ENCODE peak calls at places on chromosomes 12 and 14, in nine cellular contexts. A, M, U, J, Z, W, F, S and K are unnamed samples.

GRCh38 chr14:77868552-77869300 is 68.8 kb downstream of the ADCK1 start:
- DNase-seq in A (no peak), M (no peak), U (no peak), J (no peak), Z (peak; percentile 63), W (no peak), F (no peak), S (no peak), K (no peak)

GRCh38 chr14:73770977-73771847 is 57.0 kb upstream of the PNMA1 start:
- DNase-seq in A (no peak), M (no peak), U (no peak), J (no peak), Z (no peak), W (no peak), F (no peak), S (no peak), K (no peak)

GRCh38 chr12:124419292-124420040 is 124.6 kb downstream of the RFLNA start:
- DNase-seq in A (no peak), M (no peak), U (no peak), J (peak; percentile 37), Z (no peak), W (no peak), F (no peak), S (no peak), K (no peak)

GRCh38 chr14:105859717-105860614 is 333.6 kb downstream of the TMEM121 start:
- DNase-seq in A (no peak), M (peak; percentile 38), U (peak; percentile 15), J (no peak), Z (no peak), W (no peak), F (no peak), S (no peak), K (no peak)

GRCh38 chr14:83777516-83777915 is 1752.4 kb upstream of the FLRT2 start:
- DNase-seq in A (no peak), M (no peak), U (no peak), J (peak; percentile 9), Z (no peak), W (no peak), F (no peak), S (no peak), K (no peak)

GRCh38 chr14:67704484-67705089 is 2.9 kb downstream of the RDH12 start:
- DNase-seq in A (no peak), M (no peak), U (no peak), J (peak; percentile 37), Z (peak; percentile 65), W (peak; percentile 35), F (peak; percentile 63), S (peak; percentile 51), K (peak; percentile 93)

GRCh38 chr12:48122065-48122834 is 3.1 kb downstream of the PFKM start:
- DNase-seq in A (no peak), M (no peak), U (no peak), J (no peak), Z (no peak), W (no peak), F (no peak), S (no peak), K (no peak)

GRCh38 chr14:22602853-22603252 is 4.8 kb downstream of the ABHD4 start:
- DNase-seq in A (no peak), M (no peak), U (no peak), J (peak; percentile 20), Z (no peak), W (no peak), F (no peak), S (no peak), K (no peak)

GRCh38 chr14:84250863-84251262 is 1279.1 kb upstream of the FLRT2 start:
- DNase-seq in A (no peak), M (no peak), U (no peak), J (no peak), Z (peak; percentile 0), W (no peak), F (no peak), S (no peak), K (no peak)

GRCh38 chr12:67879937-67880336 is 109.3 kb upstream of the IFNG-AS1 start:
- DNase-seq in A (no peak), M (no peak), U (no peak), J (no peak), Z (no peak), W (no peak), F (no peak), S (no peak), K (no peak)

GRCh38 chr12:131985145-131985875 is 35.6 kb downstream of the EP400 start:
- DNase-seq in A (no peak), M (no peak), U (no peak), J (no peak), Z (no peak), W (no peak), F (no peak), S (no peak), K (no peak)

GRCh38 chr14:68542346-68542745 is 250.5 kb downstream of the ZFP36L1 start:
- DNase-seq in A (no peak), M (no peak), U (no peak), J (no peak), Z (no peak), W (no peak), F (no peak), S (no peak), K (no peak)

GRCh38 chr12:28882444-28882843 is 266.6 kb upstream of the FAR2 start:
- DNase-seq in A (no peak), M (no peak), U (no peak), J (peak; percentile 61), Z (no peak), W (no peak), F (no peak), S (no peak), K (no peak)

GRCh38 chr12:12839886-12840285 is 26.7 kb downstream of the DDX47 start:
- DNase-seq in A (peak; percentile 84), M (peak; percentile 73), U (no peak), J (peak; percentile 76), Z (peak; percentile 88), W (peak; percentile 40), F (peak; percentile 37), S (no peak), K (peak; percentile 87)

GRCh38 chr12:56477521-56478225 is 9.3 kb downstream of the SPRYD4 start:
- DNase-seq in A (no peak), M (no peak), U (no peak), J (no peak), Z (no peak), W (no peak), F (no peak), S (no peak), K (no peak)

GRCh38 chr12:51028811-51029146 is 2.6 kb upstream of the SLC11A2 start:
- DNase-seq in A (no peak), M (no peak), U (no peak), J (no peak), Z (peak; percentile 83), W (no peak), F (no peak), S (no peak), K (no peak)

GRCh38 chr12:10135126-10135525 is 5.1 kb upstream of the CLEC7A start:
- DNase-seq in A (no peak), M (no peak), U (no peak), J (no peak), Z (no peak), W (no peak), F (no peak), S (no peak), K (no peak)

GRCh38 chr12:121036810-121037326 is 2.2 kb downstream of the OASL start:
- DNase-seq in A (no peak), M (no peak), U (no peak), J (peak; percentile 61), Z (peak; percentile 81), W (no peak), F (no peak), S (no peak), K (peak; percentile 75)

GRCh38 chr12:115507951-115508722 is 769.4 kb downstream of the MED13L start:
- DNase-seq in A (no peak), M (no peak), U (no peak), J (no peak), Z (no peak), W (no peak), F (no peak), S (no peak), K (no peak)

GRCh38 chr12:75936525-75937450 is 94.8 kb downstream of the PHLDA1 start:
- DNase-seq in A (no peak), M (no peak), U (no peak), J (no peak), Z (no peak), W (no peak), F (no peak), S (no peak), K (no peak)

GRCh38 chr12:64387201-64387816 is 3.2 kb downstream of the C12orf56 start:
- DNase-seq in A (no peak), M (no peak), U (no peak), J (no peak), Z (peak; percentile 45), W (no peak), F (no peak), S (no peak), K (no peak)

GRCh38 chr12:6998708-6999451 is 19.4 kb downstream of the LPCAT3 start:
- DNase-seq in A (no peak), M (no peak), U (no peak), J (no peak), Z (peak; percentile 79), W (no peak), F (no peak), S (no peak), K (no peak)

GRCh38 chr14:58299665-58300202 is 1.4 kb downstream of the ARID4A start:
- DNase-seq in A (no peak), M (no peak), U (no peak), J (no peak), Z (no peak), W (no peak), F (no peak), S (no peak), K (no peak)

GRCh38 chr14:25833341-25834121 is 764.3 kb downstream of the NOVA1 start:
- DNase-seq in A (no peak), M (no peak), U (no peak), J (peak; percentile 7), Z (peak; percentile 87), W (peak; percentile 50), F (peak; percentile 56), S (no peak), K (no peak)

GRCh38 chr14:91898256-91898843 is 31.0 kb upstream of the TC2N start:
- DNase-seq in A (no peak), M (no peak), U (no peak), J (no peak), Z (peak; percentile 49), W (no peak), F (no peak), S (no peak), K (no peak)

GRCh38 chr12:112674539-112674938 is 117.0 kb upstream of the RPH3A start:
- DNase-seq in A (no peak), M (no peak), U (no peak), J (no peak), Z (no peak), W (no peak), F (no peak), S (no peak), K (no peak)

GRCh38 chr12:52335598-52336262 is 14.5 kb upstream of the KRT83 start:
- DNase-seq in A (no peak), M (no peak), U (no peak), J (no peak), Z (no peak), W (no peak), F (no peak), S (no peak), K (no peak)

GRCh38 chr12:52280796-52281560 is 6.5 kb downstream of the KRT86 start:
- DNase-seq in A (peak; percentile 97), M (peak; percentile 97), U (no peak), J (peak; percentile 96), Z (peak; percentile 94), W (peak; percentile 96), F (peak; percentile 100), S (no peak), K (peak; percentile 50)

GRCh38 chr12:55847603-55848329 is 5.0 kb upstream of the MMP19 start:
- DNase-seq in A (peak; percentile 74), M (peak; percentile 97), U (no peak), J (peak; percentile 100), Z (peak; percentile 86), W (peak; percentile 100), F (no peak), S (no peak), K (peak; percentile 79)

GRCh38 chr14:70416322-70416716 is 571 bp downstream of the SYNJ2BP start:
- DNase-seq in A (no peak), M (no peak), U (no peak), J (peak; percentile 0), Z (no peak), W (no peak), F (no peak), S (no peak), K (peak; percentile 15)

GRCh38 chr14:81286574-81287370 is 66.0 kb upstream of the GTF2A1 start:
- DNase-seq in A (no peak), M (no peak), U (no peak), J (no peak), Z (no peak), W (no peak), F (no peak), S (no peak), K (no peak)